ENCODE peak calls at places on chromosomes 1 and 21, in eight cellular contexts. T is body of pancreas; W is NCI-H1694; J is activated CD8-positive, alpha-beta memory T cell treated with anti-CD3 and anti-CD28 coated beads for 1 hour; L is activated T-cell treated with anti-CD3 and anti-CD28 coated beads for 1 hour; Y is ovary; O is AG08396; C is GDM1. Z is an unnamed sample.

GRCh38 chr1:16618719-16619118 is 5.4 kb upstream of the NBPF1 start:
- DNase-seq in O (no peak), J (no peak), C (no peak), Y (no peak), T (peak), W (no peak), L (no peak), Z (peak)

GRCh38 chr1:183812686-183813569 is 8.0 kb downstream of the RGL1 start:
- DNase-seq in T (no peak), W (no peak), Y (no peak), J (no peak), C (no peak), O (peak), L (no peak), Z (no peak)

GRCh38 chr1:109498161-109498801 is 4.4 kb downstream of the CYB561D1 start:
- DNase-seq in J (no peak), C (no peak), L (no peak), W (peak), Y (no peak), O (peak), T (peak), Z (no peak)

GRCh38 chr1:997728-998050 is 2.2 kb downstream of the HES4 start:
- DNase-seq in W (no peak), J (no peak), T (no peak), O (no peak), C (no peak), L (no peak), Y (no peak), Z (peak)

GRCh38 chr1:37448691-37449417 is 25.5 kb upstream of the ZC3H12A start:
- DNase-seq in T (no peak), L (no peak), J (no peak), W (no peak), O (no peak), Y (no peak), C (no peak), Z (no peak)

GRCh38 chr21:40128891-40129290 is 261.7 kb downstream of the PCP4 start:
- DNase-seq in Y (no peak), C (no peak), T (no peak), O (no peak), J (no peak), W (no peak), L (no peak), Z (no peak)

GRCh38 chr1:226063362-226064167 is 1.0 kb downstream of the H3-3A start:
- DNase-seq in Y (peak), J (peak), O (peak), T (peak), W (no peak), L (peak), C (no peak), Z (peak)

GRCh38 chr1:67648582-67649326 is 36.2 kb upstream of the GADD45A start:
- DNase-seq in L (no peak), W (no peak), T (no peak), C (no peak), O (no peak), J (no peak), Y (no peak), Z (no peak)

GRCh38 chr1:248850124-248850523 is 8.8 kb downstream of the ZNF692 start:
- DNase-seq in T (no peak), J (no peak), O (no peak), C (no peak), Y (no peak), L (no peak), W (no peak), Z (no peak)

GRCh38 chr1:14926214-14926613 is 227.3 kb upstream of the TMEM51 start:
- DNase-seq in O (peak), L (no peak), Y (no peak), C (no peak), W (no peak), T (no peak), J (no peak), Z (no peak)

GRCh38 chr1:115807723-115808122 is 33.2 kb downstream of the NHLH2 start:
- DNase-seq in L (peak), C (peak), T (peak), W (peak), J (no peak), O (peak), Y (no peak), Z (no peak)

GRCh38 chr1:5423109-5423508 is 569.1 kb downstream of the NPHP4 start:
- DNase-seq in L (peak), Y (no peak), J (peak), C (no peak), O (no peak), W (no peak), T (no peak), Z (no peak)

GRCh38 chr1:43531906-43532584 is 1.4 kb downstream of the PTPRF start:
- DNase-seq in T (no peak), W (no peak), C (no peak), L (no peak), O (no peak), Y (peak), J (no peak), Z (no peak)

GRCh38 chr1:240876071-240876470 is 264.1 kb upstream of the GREM2 start:
- DNase-seq in J (no peak), L (no peak), T (no peak), C (no peak), O (no peak), W (no peak), Y (no peak), Z (no peak)

GRCh38 chr21:17498586-17498985 is 14.3 kb upstream of the CXADR start:
- DNase-seq in W (no peak), L (no peak), J (no peak), Y (no peak), O (no peak), T (no peak), C (no peak), Z (no peak)

GRCh38 chr1:200526709-200527612 is 93.6 kb downstream of the KIF14 start:
- DNase-seq in O (no peak), Y (no peak), W (no peak), J (no peak), T (no peak), L (no peak), C (no peak), Z (no peak)

Z was measured in psoas muscle.